ENCODE peak calls at places on chromosomes 13 and 19, in four cellular contexts. Q is colonic mucosa; I is tibial nerve; J is CD8-positive, alpha-beta T cell. N is an unnamed sample.

GRCh38 chr19:14517446-14517839 is 754 bp downstream of the DNAJB1 start:
- DNase-seq in Q (no peak), J (no peak), I (no peak), N (no peak)

GRCh38 chr13:33015791-33016323 is 366 bp upstream of the KL start:
- DNase-seq in Q (peak; percentile 31), I (no peak), J (no peak), N (no peak)

GRCh38 chr13:20550799-20551198 is 16.2 kb upstream of the IFT88 start:
- DNase-seq in I (no peak), Q (no peak), J (no peak), N (no peak)

GRCh38 chr13:42396501-42396900 is 124.5 kb downstream of the AKAP11 start:
- DNase-seq in I (no peak), J (no peak), Q (no peak), N (no peak)

GRCh38 chr19:54418030-54418929 is 3.0 kb downstream of the TTYH1 start:
- DNase-seq in Q (no peak), J (no peak), I (no peak), N (no peak)

GRCh38 chr19:398719-399118 is 10.2 kb downstream of the C2CD4C start:
- DNase-seq in Q (no peak), J (no peak), I (no peak), N (no peak)

GRCh38 chr13:99265823-99266426 is 7.7 kb upstream of the GPR18 start:
- DNase-seq in J (no peak), I (no peak), Q (no peak), N (peak; percentile 60)

GRCh38 chr19:16661480-16662034 is 618 bp downstream of the TMEM38A start:
- DNase-seq in Q (peak; percentile 41), I (peak; percentile 17), J (no peak), N (no peak)

GRCh38 chr13:43786766-43787517 is at the start of gene ENOX1:
- DNase-seq in I (no peak), Q (peak; percentile 22), J (no peak), N (peak; percentile 60)

GRCh38 chr13:32150239-32150638 is 118.7 kb downstream of the FRY start:
- DNase-seq in J (no peak), I (no peak), Q (no peak), N (no peak)

GRCh38 chr19:18541258-18541991 is 1.9 kb downstream of the FKBP8 start:
- DNase-seq in J (no peak), Q (no peak), I (peak; percentile 17), N (no peak)

GRCh38 chr19:39846176-39846677 is at the start of gene FBL:
- DNase-seq in Q (peak; percentile 98), J (peak; percentile 99), I (peak; percentile 92), N (peak; percentile 94)

GRCh38 chr19:39846678-39847486 is 703 bp upstream of the FBL start:
- DNase-seq in Q (peak; percentile 53), I (no peak), J (no peak), N (no peak)

GRCh38 chr19:39847525-39847924 is 1.3 kb upstream of the FBL start:
- DNase-seq in I (no peak), Q (no peak), J (no peak), N (no peak)

GRCh38 chr19:39850892-39851291 is 4.7 kb upstream of the FBL start:
- DNase-seq in I (no peak), Q (no peak), J (no peak), N (no peak)

DNA sequence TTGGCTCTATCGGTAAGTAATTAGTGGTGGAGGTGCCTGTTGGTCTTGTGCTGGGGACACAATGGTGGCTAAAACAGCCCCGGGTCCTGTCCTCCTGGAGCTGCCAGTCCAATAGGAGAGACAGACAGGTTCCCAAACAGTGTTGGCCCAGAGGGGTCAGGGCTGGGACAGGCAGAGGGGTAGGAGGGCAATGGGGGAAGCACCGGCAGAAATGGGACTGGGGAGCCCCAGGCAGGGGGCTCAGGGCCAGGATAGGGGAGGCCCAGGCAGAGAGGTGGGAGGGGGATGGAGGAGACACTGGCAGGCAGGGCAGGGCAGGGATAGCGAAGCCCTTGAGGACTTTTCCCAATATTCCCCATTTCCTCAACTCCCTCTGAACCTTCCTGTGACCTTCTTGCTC is 2.2 kb upstream of the FBL start:
- DNase-seq in Q (no peak), J (no peak), I (no peak), N (no peak)
- TF ChIP-seq CTCF in Q (no peak), J (no peak), I (no peak), N (no peak)

GRCh38 chr19:5048091-5048726 is 79.3 kb downstream of the KDM4B start:
- DNase-seq in J (peak; percentile 74), Q (peak; percentile 85), I (peak; percentile 72), N (peak; percentile 82)

GRCh38 chr19:5047251-5047935 is 78.5 kb downstream of the KDM4B start:
- DNase-seq in I (no peak), J (no peak), Q (no peak), N (no peak)

GRCh38 chr19:5045015-5045414 is 76.1 kb downstream of the KDM4B start:
- DNase-seq in I (no peak), Q (no peak), J (no peak), N (no peak)

GRCh38 chr19:5046339-5047039 is 77.6 kb downstream of the KDM4B start:
- DNase-seq in J (no peak), Q (peak; percentile 80), I (no peak), N (peak; percentile 32)

DNA sequence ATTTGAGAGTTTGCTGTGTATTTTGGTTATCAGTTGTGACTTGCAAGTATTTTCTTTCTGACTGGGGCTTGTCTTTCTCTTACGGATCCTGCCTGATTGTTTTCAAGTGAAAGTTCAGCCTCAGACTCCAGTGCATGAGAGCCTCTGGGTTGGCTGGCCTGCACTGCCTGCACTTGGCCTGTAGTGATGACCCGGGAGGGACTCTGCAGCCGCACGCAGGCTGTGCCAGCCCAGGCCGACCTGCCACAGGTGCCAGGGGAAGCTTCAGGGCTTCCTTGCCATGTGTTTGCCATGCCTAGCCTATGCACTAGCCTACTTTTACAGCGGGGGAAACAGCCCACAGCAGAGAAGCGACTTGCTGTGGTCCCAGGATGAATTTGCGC is 77.0 kb downstream of the KDM4B start:
- DNase-seq in I (no peak), Q (peak; percentile 25), J (no peak), N (no peak)
- TF ChIP-seq CTCF in I (no peak), Q (no peak), J (no peak), N (no peak)

DNA sequence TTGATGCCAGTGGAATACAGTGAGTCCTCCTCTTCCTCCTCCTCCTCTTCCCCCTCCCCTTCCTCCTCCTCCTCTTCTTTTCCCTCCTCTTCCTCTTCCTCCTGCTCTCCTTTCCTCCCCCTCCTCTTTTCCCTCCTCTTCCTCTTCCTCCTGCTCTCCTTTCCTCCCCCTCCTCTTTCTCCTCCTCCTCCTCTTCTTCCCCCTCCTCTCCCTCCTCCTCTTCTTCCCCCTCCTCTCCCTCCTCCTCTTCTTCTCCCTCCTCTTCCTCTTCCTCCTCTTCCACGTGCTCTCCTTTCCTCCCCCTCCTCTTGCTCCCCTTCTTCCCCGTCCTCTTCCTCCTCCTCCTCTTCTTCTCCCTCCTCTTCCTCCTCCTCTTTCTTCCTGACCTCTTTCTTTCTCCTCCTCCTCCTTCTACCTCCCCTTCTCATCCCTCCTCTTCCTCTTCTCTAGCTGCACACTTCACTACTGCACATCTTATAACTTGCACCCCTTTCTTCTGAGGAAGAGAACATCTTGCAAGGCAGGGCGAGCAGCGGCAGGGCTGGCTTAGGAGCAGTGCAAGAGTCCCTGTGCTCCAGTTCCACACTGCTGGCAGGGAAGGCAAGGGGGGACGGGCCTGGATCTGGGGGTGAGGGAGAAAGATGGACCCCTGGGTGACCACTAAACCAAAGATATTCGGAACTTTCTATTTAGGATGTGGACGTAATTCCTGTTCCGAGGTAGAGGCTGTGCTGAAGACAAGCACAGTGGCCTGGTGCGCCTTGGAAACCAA is 5.6 kb downstream of the PDX1 start:
- DNase-seq in J (no peak), I (no peak), Q (no peak), N (no peak)
- TF ChIP-seq CTCF in J (no peak), I (no peak), Q (no peak), N (no peak)

GRCh38 chr19:33220735-33221134 is 4.9 kb downstream of the SLC7A10 start:
- DNase-seq in I (no peak), Q (no peak), J (no peak), N (no peak)

GRCh38 chr19:33220115-33220514 is 5.5 kb downstream of the SLC7A10 start:
- DNase-seq in I (no peak), J (no peak), Q (no peak), N (no peak)

GRCh38 chr19:33217881-33218280 is 7.8 kb downstream of the SLC7A10 start:
- DNase-seq in Q (no peak), J (no peak), I (no peak), N (no peak)

GRCh38 chr19:33221641-33222040 is 4.0 kb downstream of the SLC7A10 start:
- DNase-seq in Q (no peak), I (no peak), J (no peak), N (no peak)

DNA sequence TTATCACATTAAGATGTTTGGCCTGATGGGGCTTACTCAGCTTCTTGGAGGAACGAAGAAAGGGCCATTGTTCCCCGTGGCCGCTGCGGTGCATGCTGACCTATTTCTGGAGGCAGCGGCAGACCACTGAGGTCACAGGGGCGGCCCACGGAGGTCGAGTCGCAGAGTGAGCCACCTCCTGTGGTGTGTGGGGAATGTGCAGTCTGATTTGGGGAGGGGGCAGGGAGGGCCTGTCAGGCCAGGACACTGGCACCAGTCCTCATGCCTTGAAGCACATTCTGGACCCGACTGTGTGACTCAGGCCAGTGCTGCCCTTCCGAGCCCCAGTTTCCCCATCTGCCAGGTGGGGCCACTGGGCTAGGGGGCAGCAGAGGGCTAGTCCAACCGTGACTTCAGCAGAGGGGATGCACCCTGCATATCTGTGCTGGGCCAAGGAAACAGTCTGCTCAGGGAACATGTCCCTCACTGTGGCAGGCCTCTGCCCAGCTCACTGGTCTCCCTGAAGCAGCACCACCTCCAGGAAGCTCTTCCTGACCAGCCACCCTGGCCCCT is 6.3 kb downstream of the SLC7A10 start:
- DNase-seq in Q (no peak), I (no peak), J (no peak), N (no peak)
- TF ChIP-seq CTCF in Q (no peak), I (peak; percentile 31), J (no peak), N (no peak)

DNA sequence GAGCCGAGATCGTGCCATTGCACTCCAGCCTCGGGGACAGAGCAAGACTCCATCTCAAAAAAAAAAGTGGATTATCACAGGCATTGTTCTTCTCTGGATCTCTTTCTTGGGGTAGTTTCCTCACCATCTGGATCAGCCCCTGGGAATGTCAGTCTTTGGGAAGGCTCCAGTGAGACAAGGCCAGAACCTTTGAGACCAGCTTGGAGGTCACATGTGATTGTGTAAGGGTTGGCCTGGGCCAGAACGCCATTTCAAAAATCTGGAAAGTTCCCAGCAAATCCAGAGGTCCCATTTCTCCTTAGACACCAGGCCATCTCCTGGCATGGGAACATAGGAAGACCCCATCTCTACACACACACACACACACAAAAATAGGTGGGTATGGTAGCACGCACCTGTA is 14.2 kb upstream of the ANGPTL8 start:
- DNase-seq in I (no peak), Q (no peak), J (no peak), N (no peak)
- TF ChIP-seq CTCF in I (no peak), Q (no peak), J (no peak), N (no peak)

GRCh38 chr19:42248270-42249148 is 6.1 kb upstream of the GSK3A start:
- DNase-seq in Q (no peak), J (no peak), I (no peak), N (no peak)

GRCh38 chr19:42247631-42248199 is 5.3 kb upstream of the GSK3A start:
- DNase-seq in J (no peak), I (no peak), Q (no peak), N (no peak)

GRCh38 chr19:42244452-42245220 is 2.2 kb upstream of the GSK3A start:
- DNase-seq in I (peak; percentile 89), Q (peak; percentile 95), J (peak; percentile 85), N (peak; percentile 97)

GRCh38 chr19:42246869-42247630 is 4.6 kb upstream of the GSK3A start:
- DNase-seq in I (no peak), J (no peak), Q (no peak), N (no peak)

GRCh38 chr19:42246143-42246868 is 3.9 kb upstream of the GSK3A start:
- DNase-seq in J (peak; percentile 10), Q (peak; percentile 68), I (peak; percentile 63), N (peak; percentile 82)
- TF ChIP-seq CTCF in J (no peak), Q (peak; percentile 54), I (peak; percentile 67), N (peak; percentile 62)

GRCh38 chr19:13152854-13153626 is 2.8 kb downstream of the IER2 start:
- DNase-seq in I (peak; percentile 99), J (peak; percentile 99), Q (peak; percentile 99), N (peak; percentile 98)
- TF ChIP-seq CTCF in I (peak; percentile 31), J (no peak), Q (no peak), N (no peak)

N was measured in MCF 10A.